ENCODE peak calls at places on chromosomes 6 and 20, in five cellular contexts. C is SK-N-SH, F is neural progenitor cell, Y is PC-3, A is PC-9. M is an unnamed sample. For H3F3A, the result is how much of the 10 kb centered on the place peaks cover.

GRCh38 chr6:139912735-139913400 is 538.4 kb upstream of the CITED2 start:
- DNase-seq in C (no peak), F (no peak), Y (peak), A (no peak), M (no peak)

GRCh38 chr20:29452186-29452585 is 1805.3 kb upstream of the DEFB115 start:
- DNase-seq in C (no peak), F (no peak), Y (no peak), A (no peak), M (no peak)

GRCh38 chr20:46169245-46170171 is 51.4 kb downstream of the CD40 start:
- DNase-seq in C (peak), F (no peak), Y (no peak), A (no peak), M (no peak)

GRCh38 chr20:20010639-20011500 is 6.3 kb upstream of the NAA20 start:
- DNase-seq in C (no peak), F (no peak), Y (peak), A (no peak), M (no peak)

GRCh38 chr20:63858393-63859165 is 2.7 kb upstream of the ABHD16B start:
- DNase-seq in C (peak), F (peak), Y (no peak), A (no peak), M (no peak)

GRCh38 chr6:48919555-48919954 is 543.5 kb downstream of the MMUT start:
- DNase-seq in C (no peak), F (no peak), Y (no peak), A (no peak), M (no peak)

GRCh38 chr6:122289721-122290501 is 109.5 kb upstream of the HSF2 start:
- DNase-seq in C (peak), F (peak), Y (peak), A (no peak), M (no peak)

GRCh38 chr6:139010674-139011073 is 17.9 kb upstream of the ABRACL start:
- DNase-seq in C (no peak), F (peak), Y (no peak), A (no peak), M (no peak)

GRCh38 chr20:19265646-19266374 is 53.4 kb downstream of the SLC24A3 start:
- DNase-seq in C (peak), F (no peak), Y (no peak), A (no peak), M (no peak)

GRCh38 chr20:48725589-48725991 is 102.2 kb downstream of the PREX1 start:
- DNase-seq in C (peak), F (no peak), Y (peak), A (no peak), M (no peak)

GRCh38 chr6:73739097-73739496 is 43.1 kb downstream of the CD109 start:
- DNase-seq in C (peak), F (peak), Y (peak), A (no peak), M (peak)

DNA sequence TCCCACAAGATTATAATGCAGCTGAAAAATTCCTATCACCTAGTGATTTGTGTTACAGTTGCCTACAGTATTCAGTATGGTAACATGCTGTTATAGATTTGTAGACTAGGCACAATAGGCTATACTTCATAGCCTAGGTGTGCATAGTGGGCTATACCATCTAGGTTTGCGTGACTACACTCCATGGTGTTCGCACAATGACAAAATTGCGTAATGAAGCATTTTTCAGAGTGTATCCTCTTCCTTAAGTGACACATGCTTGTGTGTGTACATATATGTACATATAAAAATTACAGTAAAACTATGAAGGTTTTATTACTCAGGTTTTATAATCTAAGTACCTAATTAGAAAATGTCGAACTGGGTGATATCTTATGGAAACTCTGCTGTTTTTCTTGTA is 133.0 kb downstream of the FARS2 start:
- DNase-seq in C (no peak), F (no peak), Y (no peak), A (no peak), M (no peak)
- H2AFZ ChIP-seq in C (no peak), F (no peak), Y (no peak), A (no peak), M (no peak)

DNA sequence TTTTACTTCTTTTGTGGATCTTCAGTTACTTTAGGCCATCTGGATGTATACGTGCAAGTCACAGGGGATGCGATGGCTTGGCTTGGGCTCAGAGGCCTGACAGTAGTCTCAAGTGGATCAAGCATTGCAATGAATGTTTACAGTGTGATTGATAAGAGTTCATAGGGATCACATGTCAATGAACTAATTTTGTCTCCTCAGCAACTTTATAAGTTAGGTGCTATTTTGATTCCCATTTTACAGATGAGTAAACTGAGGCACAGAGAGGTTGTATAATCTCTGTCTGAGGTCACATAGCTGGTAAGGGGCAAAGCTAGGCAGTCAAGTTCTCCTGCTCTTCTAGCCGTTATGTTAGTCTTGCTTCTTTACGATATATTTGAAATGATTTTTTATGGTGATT is 13.5 kb downstream of the MEI4 start:
- DNase-seq in C (no peak), F (no peak), Y (no peak), A (no peak), M (no peak)
- TF ChIP-seq CTCF in C (no peak), F (no peak), Y (no peak), A (no peak), M (no peak)

GRCh38 chr20:32807706-32808105 is 12.0 kb upstream of the MAPRE1 start:
- DNase-seq in C (no peak), F (peak), Y (no peak), A (no peak), M (no peak)

GRCh38 chr20:32809907-32810306 is 9.8 kb upstream of the MAPRE1 start:
- DNase-seq in C (no peak), F (no peak), Y (no peak), A (no peak), M (no peak)

GRCh38 chr20:32808438-32808837 is 11.3 kb upstream of the MAPRE1 start:
- DNase-seq in C (no peak), F (no peak), Y (no peak), A (no peak), M (no peak)

GRCh38 chr20:32810941-32811340 is 8.8 kb upstream of the MAPRE1 start:
- DNase-seq in C (no peak), F (no peak), Y (no peak), A (no peak), M (no peak)

DNA sequence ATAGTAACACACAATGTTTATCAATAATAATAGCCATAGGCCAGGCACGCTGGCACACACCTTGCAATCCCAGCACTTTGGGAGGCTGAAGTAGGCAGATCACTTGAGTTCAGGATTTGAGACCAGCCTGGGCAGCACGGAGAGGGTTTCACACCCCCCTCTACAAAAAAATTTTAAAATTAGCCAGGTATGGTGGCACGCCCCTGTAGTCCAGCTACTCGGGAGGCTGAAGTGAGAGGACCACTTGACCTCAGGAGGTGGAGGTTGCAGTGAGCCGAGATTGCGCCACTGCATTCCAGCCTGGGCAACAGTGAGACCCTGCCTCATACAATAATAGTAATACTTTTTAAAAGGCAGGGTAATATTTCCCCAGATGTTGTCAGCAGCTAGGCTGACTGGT is 7.9 kb upstream of the MAPRE1 start:
- DNase-seq in C (no peak), F (no peak), Y (no peak), A (no peak), M (no peak)
- H3F3A ChIP-seq in C (under half), F (under half), Y (under half), A (under half), M (under half)

GRCh38 chr6:29720863-29721262 is 2.4 kb upstream of the HLA-F start:
- DNase-seq in C (no peak), F (no peak), Y (peak), A (no peak), M (peak)

GRCh38 chr6:29725981-29726380 is 2.7 kb downstream of the HLA-F start:
- DNase-seq in C (no peak), F (no peak), Y (no peak), A (no peak), M (no peak)

GRCh38 chr6:29723666-29724588 is 693 bp downstream of the HLA-F start:
- DNase-seq in C (peak), F (peak), Y (no peak), A (no peak), M (peak)

GRCh38 chr6:29724937-29725869 is 2.0 kb downstream of the HLA-F start:
- DNase-seq in C (no peak), F (no peak), Y (no peak), A (no peak), M (no peak)

GRCh38 chr6:29722773-29723665 is at the start of gene HLA-F:
- DNase-seq in C (peak), F (peak), Y (peak), A (peak), M (peak)
- H2AFZ ChIP-seq in C (peak), F (peak), Y (peak), A (peak), M (peak)

DNA sequence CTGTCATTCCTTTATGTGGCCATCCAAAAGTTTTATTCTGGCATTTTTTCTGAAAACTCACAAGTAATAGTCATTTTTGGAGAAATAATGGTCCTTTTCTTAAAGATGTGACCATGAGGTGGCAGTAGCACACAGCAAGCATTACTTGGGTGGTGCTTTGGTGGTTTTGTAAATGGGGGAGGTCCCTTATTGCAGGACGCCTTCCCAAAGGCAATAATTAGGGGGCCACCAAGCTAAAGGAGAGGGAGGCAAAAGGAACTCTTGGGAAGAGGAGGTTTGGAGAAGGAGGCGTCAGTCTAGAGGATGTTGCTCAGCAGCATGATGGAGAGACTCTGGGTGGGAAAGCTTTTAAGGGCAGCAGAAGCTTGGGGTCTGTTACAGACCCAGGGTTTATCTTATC is 422.6 kb upstream of the MMS22L start:
- DNase-seq in C (peak), F (peak), Y (peak), A (no peak), M (no peak)
- TF ChIP-seq CTCF in C (peak), F (peak), Y (peak), A (peak), M (peak)

DNA sequence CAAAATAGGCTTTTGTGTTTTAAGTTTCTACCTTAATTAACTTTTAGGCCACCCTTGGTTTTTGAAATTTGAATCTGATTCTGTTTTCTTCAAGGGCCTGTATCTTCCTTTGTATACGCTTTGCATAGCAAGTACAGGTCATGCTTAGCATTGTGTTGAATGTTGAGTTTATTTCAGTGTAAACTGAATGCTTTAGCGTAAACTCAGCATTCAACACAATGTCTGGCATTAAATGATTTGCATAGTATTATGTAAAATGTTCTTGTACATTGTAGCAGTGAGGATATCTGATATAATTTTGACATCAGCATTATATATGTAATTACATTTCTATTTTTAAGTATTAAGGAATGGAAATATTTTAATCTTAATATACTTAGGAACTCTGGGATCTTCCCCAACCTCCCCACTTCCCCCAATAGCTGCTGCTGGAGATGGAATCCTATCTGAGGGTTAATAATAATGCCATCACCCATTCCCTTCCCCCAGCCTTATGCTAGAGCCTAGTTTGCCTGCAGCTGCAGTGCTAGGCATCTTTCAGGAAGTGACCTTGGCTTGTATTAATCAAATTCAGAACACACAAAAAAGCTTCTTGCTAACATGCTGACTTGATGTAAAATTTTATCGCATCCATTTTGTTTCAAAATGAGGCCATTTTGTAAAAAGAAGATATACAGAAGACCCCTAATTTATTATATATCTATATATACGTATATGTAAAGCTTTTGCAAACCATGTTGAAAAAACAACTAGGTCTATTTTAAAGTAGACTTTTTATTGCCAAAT is 73.1 kb downstream of the NCOA3 start:
- DNase-seq in C (peak), F (no peak), Y (peak), A (no peak), M (peak)
- H3F3A ChIP-seq in C (under half), F (under half), Y (under half), A (half or more), M (under half)

DNA sequence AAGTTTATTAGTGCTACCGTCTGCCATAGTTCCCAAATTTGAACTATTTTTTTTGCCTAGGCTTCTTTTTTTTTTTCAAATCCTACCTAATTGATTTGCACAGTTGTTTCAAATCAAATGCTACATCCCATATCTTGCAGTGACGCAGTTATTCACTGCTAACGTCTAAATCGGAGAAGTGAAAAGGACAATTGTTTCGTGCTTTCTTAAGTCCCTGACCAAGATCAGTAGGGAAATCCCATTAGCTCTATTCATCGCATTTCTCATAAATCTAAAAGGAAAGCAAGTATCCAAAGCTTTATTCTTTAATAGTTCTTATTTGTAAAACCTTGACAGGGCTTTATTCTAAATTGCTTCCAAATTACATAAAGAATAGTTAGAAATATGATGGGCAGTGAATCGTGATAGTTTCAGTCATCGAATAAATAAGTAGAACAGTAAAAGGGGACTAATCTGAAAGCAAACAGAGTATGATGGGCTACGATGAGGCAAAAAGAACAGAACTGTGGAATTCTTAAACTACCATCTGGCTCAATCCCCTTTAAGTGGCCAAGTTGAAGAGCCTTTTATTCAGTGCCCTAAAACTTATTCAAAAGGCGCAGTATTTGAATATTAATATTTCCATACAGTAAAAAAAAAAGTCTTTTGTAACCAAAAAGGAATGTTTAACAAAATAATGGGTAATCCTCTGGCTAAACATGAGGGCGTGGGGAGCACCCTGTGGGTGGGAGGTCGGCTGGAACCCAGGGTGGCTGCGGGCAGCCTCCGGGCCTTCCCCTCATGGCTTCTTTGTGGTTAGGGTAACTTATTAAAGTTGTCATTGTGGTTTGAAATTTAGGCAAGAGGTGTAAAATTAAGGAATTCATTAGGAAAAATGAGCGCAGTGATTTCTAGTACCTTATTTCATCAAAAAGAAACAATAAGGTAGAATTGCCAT is 3.0 kb upstream of the ARID1B start:
- DNase-seq in C (no peak), F (peak), Y (no peak), A (no peak), M (no peak)
- H2AFZ ChIP-seq in C (no peak), F (no peak), Y (no peak), A (no peak), M (no peak)

GRCh38 chr6:31597006-31597405 is 4.2 kb upstream of the NCR3 start:
- DNase-seq in C (peak), F (peak), Y (peak), A (no peak), M (peak)
- TF ChIP-seq CTCF in C (peak), F (peak), Y (peak), A (peak), M (peak)

GRCh38 chr6:151060096-151060741 is 179.5 kb upstream of the AKAP12 start:
- DNase-seq in C (no peak), F (no peak), Y (peak), A (peak), M (no peak)

GRCh38 chr6:151054304-151054703 is 185.5 kb upstream of the AKAP12 start:
- DNase-seq in C (no peak), F (peak), Y (no peak), A (no peak), M (no peak)

GRCh38 chr6:151059612-151060095 is 180.1 kb upstream of the AKAP12 start:
- DNase-seq in C (no peak), F (no peak), Y (no peak), A (no peak), M (no peak)

GRCh38 chr6:151058021-151058733 is 181.6 kb upstream of the AKAP12 start:
- DNase-seq in C (peak), F (peak), Y (no peak), A (no peak), M (no peak)

DNA sequence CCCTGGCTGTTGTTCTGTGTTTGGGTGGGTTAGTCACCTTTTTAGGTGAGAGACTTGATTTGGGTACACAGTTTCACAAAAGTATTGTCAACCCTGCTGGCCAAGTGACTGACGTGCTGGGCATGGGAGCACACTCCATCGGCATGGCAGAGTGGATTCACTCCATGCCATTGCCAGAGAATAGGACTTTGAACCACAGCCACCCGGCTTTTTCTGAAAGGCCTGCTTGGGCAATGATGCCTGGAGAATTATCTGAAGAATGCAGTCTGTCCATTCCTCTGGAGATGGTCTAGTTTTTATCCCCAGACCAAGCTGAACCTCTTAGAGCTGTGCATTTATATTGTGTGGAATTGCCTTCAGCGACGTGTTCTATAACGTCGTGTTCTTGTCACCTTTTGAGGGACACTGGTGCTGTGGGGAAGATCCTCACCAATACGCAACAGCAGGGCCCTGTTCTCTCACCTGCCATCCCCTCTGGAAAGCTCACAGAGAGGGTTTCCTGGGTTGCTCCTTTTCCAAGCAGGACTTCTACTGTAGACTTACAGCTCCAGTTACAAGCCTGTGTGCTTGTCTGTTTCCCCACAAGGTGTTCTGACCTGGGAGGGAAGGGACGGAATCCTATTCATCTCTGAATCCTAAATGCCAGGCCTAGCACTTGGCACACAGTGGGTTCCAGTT is 183.4 kb upstream of the AKAP12 start:
- DNase-seq in C (no peak), F (no peak), Y (no peak), A (no peak), M (no peak)
- H3F3A ChIP-seq in C (under half), F (under half), Y (under half), A (under half), M (under half)

DNA sequence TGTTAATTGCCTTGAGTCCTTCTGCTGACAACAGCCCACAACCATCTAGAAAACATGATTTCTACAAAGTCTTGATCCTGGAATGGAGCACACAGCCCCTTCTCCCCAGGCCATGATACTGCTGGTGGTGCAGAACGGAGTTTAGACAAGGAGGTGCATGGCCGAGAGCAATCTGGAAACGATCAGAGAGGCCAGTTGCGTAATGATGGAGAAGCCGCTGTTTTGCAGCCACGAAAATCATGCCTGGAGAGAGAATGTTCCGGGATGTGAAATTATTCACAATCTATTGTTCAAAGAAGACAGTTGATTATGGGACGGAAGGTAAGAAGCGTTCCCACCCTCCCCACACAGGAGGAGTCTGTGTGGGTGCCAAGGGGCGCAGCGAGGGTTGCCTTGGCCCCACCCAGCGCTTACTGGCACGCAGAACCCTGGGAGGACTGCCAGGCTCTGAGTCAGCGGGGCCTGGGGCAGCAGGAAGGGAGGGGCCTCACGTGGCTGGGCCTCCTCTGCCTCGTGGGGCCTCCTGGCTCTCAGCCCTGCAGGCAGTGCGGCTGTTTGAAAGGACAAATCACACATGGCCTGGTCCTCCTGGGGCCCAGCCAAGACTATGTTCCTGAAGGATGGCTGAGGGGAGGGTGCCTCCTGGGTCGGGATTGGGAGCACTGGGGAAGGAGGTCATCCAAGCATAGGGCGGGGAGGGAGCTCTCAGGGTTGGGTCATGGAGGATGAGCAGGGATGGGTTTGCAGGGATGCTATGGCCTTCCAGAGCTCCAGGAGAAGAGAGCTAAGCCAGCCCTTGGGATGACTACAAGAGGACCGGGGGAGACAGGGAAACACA is 8.7 kb upstream of the AP5S1 start:
- DNase-seq in C (peak), F (no peak), Y (peak), A (peak), M (no peak)
- H2AFZ ChIP-seq in C (no peak), F (no peak), Y (no peak), A (no peak), M (no peak)

M was measured in MM.1S.